ENCODE peak calls at places on chromosomes 12 and 14, in ten cellular contexts. P, V, D, M, O, Y, N, R, Z and Q are unnamed samples.
A peak's percentile ranks its signal among the peaks of the same experiment; 100 is the strongest.

GRCh38 chr12:121783771-121784170 is 9.7 kb downstream of the RHOF start:
- DNase-seq in P (no peak), V (no peak), D (no peak), M (no peak), O (no peak), Y (no peak), N (no peak), R (no peak), Z (no peak), Q (no peak)

GRCh38 chr12:117189725-117190209 is 503 bp downstream of the FBXO21 start:
- DNase-seq in P (peak; percentile 60), V (peak; percentile 36), D (peak; percentile 27), M (peak; percentile 52), O (peak; percentile 21), Y (no peak), N (no peak), R (peak; percentile 29), Z (peak; percentile 42), Q (peak; percentile 31)

GRCh38 chr12:131217024-131217586 is 263.4 kb downstream of the ADGRD1 start:
- DNase-seq in P (no peak), V (peak; percentile 48), D (no peak), M (peak; percentile 24), O (no peak), Y (no peak), N (no peak), R (peak; percentile 51), Z (no peak), Q (no peak)

GRCh38 chr12:92044435-92044834 is 101.2 kb downstream of the BTG1 start:
- DNase-seq in P (no peak), V (no peak), D (no peak), M (no peak), O (no peak), Y (no peak), N (no peak), R (no peak), Z (no peak), Q (no peak)

GRCh38 chr12:108800591-108800990 is 56.8 kb downstream of the SSH1 start:
- DNase-seq in P (no peak), V (no peak), D (no peak), M (no peak), O (no peak), Y (no peak), N (no peak), R (no peak), Z (no peak), Q (no peak)

GRCh38 chr12:124457287-124458219 is 109.9 kb downstream of the NCOR2 start:
- DNase-seq in P (no peak), V (peak; percentile 88), D (peak; percentile 67), M (peak; percentile 69), O (peak; percentile 72), Y (no peak), N (no peak), R (no peak), Z (no peak), Q (peak; percentile 82)

GRCh38 chr12:87413784-87414183 is 615.4 kb downstream of the C12orf50 start:
- DNase-seq in P (no peak), V (no peak), D (peak; percentile 94), M (no peak), O (peak; percentile 95), Y (no peak), N (no peak), R (no peak), Z (no peak), Q (no peak)

GRCh38 chr12:68975811-68976210 is 42.8 kb upstream of the CPM start:
- DNase-seq in P (no peak), V (no peak), D (no peak), M (no peak), O (no peak), Y (no peak), N (no peak), R (no peak), Z (no peak), Q (no peak)

DNA sequence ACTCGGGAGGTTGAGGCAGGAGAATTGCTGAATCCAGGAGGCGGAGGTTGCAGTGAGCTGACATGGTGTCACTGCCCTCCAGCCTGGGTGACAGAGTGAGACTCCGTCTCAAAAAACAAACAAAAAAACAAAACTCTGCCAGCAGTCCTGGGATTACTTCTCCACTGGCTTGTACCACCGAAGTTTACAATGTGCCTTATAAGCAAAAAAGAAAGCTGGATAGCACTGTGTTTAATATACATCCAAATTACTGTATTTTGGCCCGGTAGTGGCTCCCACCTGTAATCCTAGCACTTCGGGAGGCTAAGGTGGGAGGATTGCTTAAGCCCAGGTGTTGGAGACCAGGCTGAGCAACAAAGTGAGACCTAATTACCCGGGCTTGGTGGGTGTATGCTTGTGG is 16.7 kb downstream of the HOMEZ start:
- DNase-seq in P (no peak), V (no peak), D (no peak), M (no peak), O (no peak), Y (no peak), N (no peak), R (no peak), Z (no peak), Q (no peak)
- TF ChIP-seq CTCF in P (no peak), V (no peak), D (no peak), M (no peak), O (no peak), Y (no peak), N (no peak), R (no peak), Z (no peak), Q (no peak)

GRCh38 chr12:57385586-57385985 is 45.3 kb downstream of the R3HDM2 start:
- DNase-seq in P (no peak), V (no peak), D (no peak), M (no peak), O (no peak), Y (no peak), N (no peak), R (no peak), Z (no peak), Q (no peak)

GRCh38 chr12:57381693-57382220 is 49.1 kb downstream of the R3HDM2 start:
- DNase-seq in P (no peak), V (no peak), D (no peak), M (no peak), O (no peak), Y (no peak), N (no peak), R (no peak), Z (no peak), Q (no peak)

GRCh38 chr12:57384512-57384911 is 46.3 kb downstream of the R3HDM2 start:
- DNase-seq in P (no peak), V (no peak), D (no peak), M (no peak), O (no peak), Y (no peak), N (no peak), R (no peak), Z (no peak), Q (no peak)

GRCh38 chr12:57377103-57377840 is 53.6 kb downstream of the R3HDM2 start:
- DNase-seq in P (peak; percentile 13), V (no peak), D (no peak), M (no peak), O (peak; percentile 17), Y (no peak), N (no peak), R (no peak), Z (no peak), Q (no peak)

DNA sequence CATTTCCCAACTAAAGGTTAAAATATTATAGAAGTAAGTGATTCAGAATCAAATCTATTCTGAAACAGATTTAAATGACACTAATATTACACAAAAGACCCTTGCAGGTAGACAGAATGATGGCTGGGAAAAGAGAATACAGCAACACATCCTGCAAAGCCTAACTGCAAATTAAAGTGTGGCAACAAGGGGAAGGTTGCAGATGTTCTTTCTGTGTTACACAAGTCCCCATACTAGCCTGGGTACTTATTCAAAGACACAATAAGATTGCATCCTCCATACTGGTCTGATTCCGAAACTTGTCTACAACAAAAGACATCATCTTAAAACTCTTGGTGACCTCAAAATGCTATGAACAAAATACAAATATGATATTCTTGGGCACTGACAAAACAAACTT is 50.5 kb downstream of the R3HDM2 start:
- DNase-seq in P (no peak), V (no peak), D (no peak), M (no peak), O (no peak), Y (no peak), N (no peak), R (no peak), Z (no peak), Q (no peak)
- TF ChIP-seq CTCF in P (no peak), V (no peak), D (no peak), M (no peak), O (no peak), Y (no peak), N (no peak), R (no peak), Z (no peak), Q (no peak)

GRCh38 chr12:5018677-5019076 is 25.0 kb upstream of the KCNA5 start:
- DNase-seq in P (no peak), V (no peak), D (no peak), M (no peak), O (no peak), Y (no peak), N (no peak), R (no peak), Z (no peak), Q (no peak)

GRCh38 chr12:5023842-5024241 is 19.8 kb upstream of the KCNA5 start:
- DNase-seq in P (no peak), V (no peak), D (no peak), M (no peak), O (no peak), Y (no peak), N (no peak), R (no peak), Z (no peak), Q (no peak)

GRCh38 chr12:5026342-5026938 is 17.2 kb upstream of the KCNA5 start:
- DNase-seq in P (no peak), V (no peak), D (no peak), M (no peak), O (no peak), Y (peak; percentile 65), N (no peak), R (no peak), Z (no peak), Q (no peak)

GRCh38 chr12:5022030-5022429 is 21.6 kb upstream of the KCNA5 start:
- DNase-seq in P (no peak), V (no peak), D (no peak), M (no peak), O (no peak), Y (no peak), N (no peak), R (no peak), Z (no peak), Q (no peak)

GRCh38 chr12:5022465-5023061 is 21.1 kb upstream of the KCNA5 start:
- DNase-seq in P (peak; percentile 53), V (peak; percentile 45), D (peak; percentile 53), M (peak; percentile 22), O (peak; percentile 55), Y (no peak), N (no peak), R (peak; percentile 52), Z (peak; percentile 53), Q (peak; percentile 66)
- TF ChIP-seq CTCF in P (peak; percentile 67), V (peak; percentile 90), D (peak; percentile 91), M (peak; percentile 85), O (peak; percentile 90), Y (peak; percentile 95), N (peak; percentile 89), R (peak; percentile 97), Z (peak; percentile 86), Q (peak; percentile 97)

DNA sequence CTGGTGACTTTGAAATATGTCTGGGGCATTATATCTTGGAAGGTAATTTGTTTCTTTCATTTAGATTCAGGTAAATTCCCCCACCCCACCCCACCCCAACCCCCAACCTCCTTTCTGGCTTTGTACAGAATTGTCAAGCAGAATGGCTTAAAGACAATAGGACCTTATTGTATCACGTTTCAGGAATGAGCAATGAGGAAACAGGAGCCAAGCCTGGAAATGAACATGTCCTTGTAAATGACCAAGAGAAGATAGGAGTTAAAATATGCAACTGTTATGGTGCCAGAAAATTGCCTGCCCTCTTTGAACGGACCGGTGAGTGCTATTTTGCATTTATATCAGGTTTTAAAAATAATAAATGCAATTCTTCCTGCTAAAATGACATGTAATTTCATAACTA is 141.6 kb upstream of the PELI2 start:
- DNase-seq in P (no peak), V (no peak), D (peak; percentile 52), M (peak; percentile 18), O (peak; percentile 31), Y (no peak), N (no peak), R (no peak), Z (no peak), Q (no peak)
- TF ChIP-seq CTCF in P (no peak), V (no peak), D (no peak), M (no peak), O (no peak), Y (no peak), N (no peak), R (no peak), Z (no peak), Q (no peak)